ENCODE peak calls at places on chromosomes 11 and 22, in seven cellular contexts. F, C, N, W, E, J and S are unnamed samples.

GRCh38 chr11:2477254-2477653 is 32.4 kb downstream of the KCNQ1 start:
- DNase-seq in F (no peak), C (no peak), N (no peak), W (no peak), E (no peak), J (no peak), S (no peak)

GRCh38 chr11:134536677-134537076 is 124.6 kb upstream of the B3GAT1 start:
- DNase-seq in F (peak), C (no peak), N (no peak), W (no peak), E (no peak), J (no peak), S (no peak)

GRCh38 chr11:95228081-95228859 is 2.7 kb downstream of the SESN3 start:
- DNase-seq in F (no peak), C (no peak), N (no peak), W (no peak), E (no peak), J (no peak), S (no peak)

GRCh38 chr11:74232316-74232950 is 61.3 kb downstream of the PPME1 start:
- DNase-seq in F (no peak), C (no peak), N (no peak), W (no peak), E (no peak), J (no peak), S (no peak)

GRCh38 chr11:57656936-57657289 is 649 bp upstream of the CLP1 start:
- DNase-seq in F (no peak), C (no peak), N (no peak), W (no peak), E (no peak), J (no peak), S (no peak)

GRCh38 chr11:1109918-1110705 is 35.4 kb downstream of the MUC2 start:
- DNase-seq in F (no peak), C (no peak), N (no peak), W (no peak), E (no peak), J (no peak), S (no peak)

GRCh38 chr11:58628446-58628845 is 6.0 kb downstream of the CNTF start:
- DNase-seq in F (no peak), C (no peak), N (peak), W (no peak), E (no peak), J (no peak), S (no peak)

GRCh38 chr11:44727373-44728084 is 767 bp downstream of the TSPAN18 start:
- DNase-seq in F (peak), C (peak), N (peak), W (peak), E (peak), J (peak), S (peak)

GRCh38 chr11:134207538-134208239 is 16.1 kb downstream of the NCAPD3 start:
- DNase-seq in F (peak), C (peak), N (no peak), W (no peak), E (peak), J (peak), S (peak)

GRCh38 chr22:44669725-44670027 is 32.3 kb upstream of the PRR5 start:
- DNase-seq in F (peak), C (peak), N (peak), W (no peak), E (peak), J (peak), S (no peak)

GRCh38 chr11:3810446-3810845 is 2.1 kb downstream of the PGAP2 start:
- DNase-seq in F (no peak), C (no peak), N (no peak), W (no peak), E (no peak), J (no peak), S (no peak)

GRCh38 chr11:34616830-34617504 is 3.9 kb upstream of the EHF start:
- DNase-seq in F (no peak), C (no peak), N (no peak), W (no peak), E (no peak), J (no peak), S (no peak)

GRCh38 chr11:67322049-67322448 is 18.7 kb downstream of the SSH3 start:
- DNase-seq in F (no peak), C (no peak), N (no peak), W (no peak), E (no peak), J (no peak), S (no peak)

GRCh38 chr22:23591203-23591791 is 11.2 kb upstream of the IGLL1 start:
- DNase-seq in F (peak), C (peak), N (peak), W (peak), E (peak), J (peak), S (peak)

GRCh38 chr11:119599864-119600593 is 129.0 kb downstream of the NECTIN1 start:
- DNase-seq in F (no peak), C (no peak), N (peak), W (no peak), E (no peak), J (no peak), S (no peak)

GRCh38 chr22:39997939-39998726 is 3.4 kb downstream of the FAM83F start:
- DNase-seq in F (peak), C (peak), N (peak), W (no peak), E (peak), J (peak), S (peak)

GRCh38 chr22:25153961-25154685 is 45.5 kb upstream of the CRYBB3 start:
- DNase-seq in F (no peak), C (no peak), N (no peak), W (no peak), E (peak), J (peak), S (no peak)

GRCh38 chr22:50220603-50221409 is 20.0 kb downstream of the SELENOO start:
- DNase-seq in F (no peak), C (no peak), N (no peak), W (no peak), E (no peak), J (no peak), S (no peak)

GRCh38 chr22:30087611-30088010 is 7.3 kb downstream of the HORMAD2 start:
- DNase-seq in F (no peak), C (no peak), N (no peak), W (no peak), E (no peak), J (no peak), S (no peak)

GRCh38 chr11:21561589-21561988 is 631.3 kb upstream of the ANO5 start:
- DNase-seq in F (no peak), C (no peak), N (no peak), W (no peak), E (no peak), J (no peak), S (no peak)

GRCh38 chr11:120169981-120170698 is 32.2 kb upstream of the TRIM29 start:
- DNase-seq in F (peak), C (no peak), N (no peak), W (no peak), E (no peak), J (no peak), S (no peak)

DNA sequence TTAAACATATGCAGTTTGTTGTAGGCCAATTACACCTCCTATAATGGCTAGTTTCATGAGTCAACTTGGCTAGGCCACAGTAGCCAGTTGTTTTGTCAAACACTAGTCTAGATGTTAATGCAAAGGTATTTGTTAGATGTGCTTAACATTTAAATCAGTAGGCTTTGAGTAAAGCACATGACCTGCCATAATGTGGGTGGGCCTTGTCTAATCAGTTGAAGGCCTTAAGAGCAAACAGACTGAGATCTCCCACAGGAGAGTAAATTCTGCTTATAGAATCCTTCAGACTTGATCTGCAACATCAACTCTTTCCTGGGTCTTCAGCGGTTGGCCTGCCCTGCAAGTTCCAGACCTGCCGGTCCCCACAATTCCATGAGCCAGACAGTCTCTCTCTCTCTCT is 1345.9 kb downstream of the BRD1 start:
- DNase-seq in F (no peak), C (peak), N (no peak), W (no peak), E (no peak), J (no peak), S (no peak)
- H2AK5ac ChIP-seq in F (no peak), C (no peak), N (no peak), W (no peak), E (no peak), J (no peak), S (no peak)

GRCh38 chr11:122294041-122294440 is 178.0 kb upstream of the BLID start:
- DNase-seq in F (no peak), C (no peak), N (no peak), W (no peak), E (no peak), J (no peak), S (no peak)
- H2AK5ac ChIP-seq in F (no peak), C (no peak), N (no peak), W (no peak), E (no peak), J (no peak), S (no peak)

DNA sequence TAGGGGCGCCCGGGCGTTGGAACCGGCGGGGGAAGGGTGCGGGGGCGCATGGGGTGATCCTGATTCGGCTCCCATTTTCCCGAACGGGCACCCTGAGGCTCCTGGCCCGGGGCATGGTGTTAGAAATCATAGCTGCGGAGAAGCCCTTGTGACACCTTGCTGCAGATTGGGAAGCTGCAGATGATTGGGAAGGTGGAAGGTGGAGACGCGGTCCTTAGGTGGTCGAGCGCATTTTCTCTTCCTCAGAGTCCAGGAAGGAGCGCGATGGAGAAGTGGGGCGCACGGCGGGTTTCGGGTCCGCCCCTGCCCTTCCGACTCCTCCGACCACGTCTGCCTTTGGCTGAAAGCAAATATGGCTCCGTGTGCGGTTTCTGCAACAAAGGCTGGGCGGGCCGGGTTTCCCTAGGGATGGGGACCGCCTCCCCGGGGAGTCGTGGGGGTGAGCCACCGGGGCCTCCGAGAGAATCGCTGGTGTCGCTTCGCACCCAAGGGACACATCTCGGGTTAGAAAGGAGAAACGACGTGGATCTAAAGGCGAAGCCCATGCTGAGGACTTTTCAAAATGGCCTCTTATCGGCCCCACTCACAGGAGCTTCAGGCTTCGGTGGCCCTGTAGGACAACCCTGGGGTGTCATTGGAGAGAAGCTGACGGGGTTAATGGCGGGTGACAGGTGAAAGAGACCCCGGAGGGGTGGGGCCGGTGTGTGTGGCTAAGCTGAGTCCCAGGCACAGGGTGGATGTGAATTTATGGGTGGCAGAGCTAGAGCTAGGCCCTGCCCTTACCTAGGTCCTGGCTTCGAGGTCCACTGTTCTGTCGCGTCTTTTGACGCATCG is 707 bp upstream of the FTH1 start:
- DNase-seq in F (no peak), C (no peak), N (no peak), W (no peak), E (peak), J (no peak), S (peak)
- H2AK5ac ChIP-seq in F (peak), C (peak), N (peak), W (peak), E (peak), J (peak), S (peak)

GRCh38 chr11:116122697-116123472 is 618.7 kb upstream of the CADM1 start:
- DNase-seq in F (peak), C (no peak), N (no peak), W (no peak), E (no peak), J (no peak), S (no peak)

GRCh38 chr11:116115801-116116200 is 611.6 kb upstream of the CADM1 start:
- DNase-seq in F (no peak), C (no peak), N (no peak), W (no peak), E (no peak), J (no peak), S (no peak)

GRCh38 chr11:116117326-116118137 is 613.3 kb upstream of the CADM1 start:
- DNase-seq in F (peak), C (no peak), N (no peak), W (no peak), E (no peak), J (no peak), S (no peak)

GRCh38 chr11:116118138-116118470 is 613.9 kb upstream of the CADM1 start:
- DNase-seq in F (peak), C (no peak), N (no peak), W (no peak), E (no peak), J (no peak), S (no peak)

GRCh38 chr11:116119158-116119557 is 614.9 kb upstream of the CADM1 start:
- DNase-seq in F (peak), C (no peak), N (no peak), W (no peak), E (no peak), J (no peak), S (no peak)
- H2AK5ac ChIP-seq in F (no peak), C (no peak), N (no peak), W (no peak), E (no peak), J (no peak), S (no peak)

DNA sequence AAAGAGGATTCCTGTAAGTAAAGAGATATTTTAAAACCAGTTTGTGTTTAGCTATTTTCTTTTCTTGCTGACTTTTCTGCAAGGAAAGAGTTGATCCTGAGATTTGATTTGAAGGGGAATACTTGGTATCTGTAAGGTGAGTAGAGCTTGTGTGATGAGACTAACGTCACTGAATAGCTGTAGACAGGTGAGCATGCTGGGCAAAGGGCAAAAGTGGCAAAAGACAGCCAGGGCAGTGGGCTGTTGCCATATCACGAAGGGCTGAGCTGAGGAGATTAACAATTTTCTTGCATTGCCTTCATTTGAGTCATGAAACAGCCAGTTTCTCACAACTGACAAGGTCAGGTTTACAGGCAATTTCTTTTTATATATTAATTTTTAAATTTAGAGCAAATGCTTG is 21.1 kb downstream of the CRKL start:
- DNase-seq in F (no peak), C (no peak), N (no peak), W (no peak), E (no peak), J (no peak), S (peak)
- H2AK5ac ChIP-seq in F (no peak), C (no peak), N (no peak), W (no peak), E (no peak), J (no peak), S (no peak)

DNA sequence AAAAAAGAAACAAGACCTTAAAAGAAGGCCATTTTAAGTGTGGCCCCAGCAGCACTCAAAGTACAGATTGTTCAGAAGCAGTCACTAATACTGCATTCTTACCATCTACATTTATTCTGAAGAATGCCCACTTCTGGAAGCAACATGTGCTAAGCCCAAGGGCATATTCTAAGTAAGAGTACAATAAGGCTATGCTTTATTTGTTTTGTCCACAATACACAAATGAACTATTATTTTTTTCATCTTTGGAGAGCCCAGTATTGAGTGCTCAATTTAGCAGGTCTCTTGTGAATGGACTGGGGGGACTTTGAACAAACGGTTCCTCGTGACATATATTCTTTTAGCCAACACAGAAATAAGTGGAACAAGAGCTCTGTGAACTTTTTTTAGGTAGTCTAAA is 191.4 kb upstream of the CHORDC1 start:
- DNase-seq in F (no peak), C (no peak), N (no peak), W (no peak), E (no peak), J (no peak), S (no peak)
- H2AK5ac ChIP-seq in F (no peak), C (no peak), N (no peak), W (no peak), E (no peak), J (no peak), S (no peak)

GRCh38 chr11:117843666-117844484 is 19.3 kb upstream of the FXYD2 start:
- DNase-seq in F (peak), C (peak), N (peak), W (peak), E (peak), J (peak), S (peak)
- H2AK5ac ChIP-seq in F (no peak), C (no peak), N (no peak), W (no peak), E (no peak), J (peak), S (no peak)

DNA sequence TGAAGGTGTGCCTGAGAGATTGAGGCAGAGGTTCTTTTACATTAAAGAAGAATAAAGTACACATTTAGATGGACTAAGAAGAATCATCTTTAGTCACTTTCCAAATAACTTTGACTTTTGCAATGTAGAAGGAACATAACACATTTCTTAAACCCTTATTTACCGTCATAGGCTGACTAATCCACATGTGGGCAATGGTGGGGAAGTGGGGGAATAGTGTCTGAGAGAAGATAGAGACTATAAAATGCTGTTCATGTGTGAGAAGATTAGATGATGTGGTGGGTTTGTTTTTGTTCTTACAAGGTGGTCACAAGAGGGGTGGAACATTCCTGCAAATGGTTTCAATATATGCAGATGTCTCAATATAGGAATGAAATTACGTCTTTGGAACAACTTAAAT is 1.8 kb downstream of the MS4A4A start:
- DNase-seq in F (no peak), C (no peak), N (no peak), W (no peak), E (no peak), J (no peak), S (peak)
- H2AK5ac ChIP-seq in F (no peak), C (no peak), N (no peak), W (no peak), E (no peak), J (no peak), S (no peak)